ENCODE peak calls at places on chromosomes 16 and 17, in eight cellular contexts. Z is D341Med; H is NCI-H345; G is heart right ventricle; S is activated CD4-positive, alpha-beta T cell treated with anti-CD3 and anti-CD28 coated beads, Interleukin-2, amount 10 ng/mL, durations not matched to agents 7 days and 5 days; V is mammary epithelial cell; E is hippocampal formation; T is A549. N is an unnamed sample.

GRCh38 chr17:32111141-32111771 is 31.0 kb upstream of the RHOT1 start:
- DNase-seq in T (no peak), S (peak), V (no peak), E (no peak), Z (no peak), G (peak), H (peak), N (no peak)

GRCh38 chr17:52035336-52035915 is 123.1 kb downstream of the CA10 start:
- DNase-seq in Z (no peak), E (peak), H (no peak), V (no peak), T (no peak), S (no peak), G (no peak), N (no peak)

GRCh38 chr17:81551458-81552243 is 502 bp downstream of the FAAP100 start:
- DNase-seq in V (peak), Z (peak), T (no peak), G (peak), E (no peak), H (no peak), S (peak), N (no peak)

GRCh38 chr17:56994009-56994792 is 16.3 kb downstream of the SCPEP1 start:
- DNase-seq in S (no peak), G (no peak), Z (no peak), V (no peak), H (no peak), T (no peak), E (no peak), N (no peak)

GRCh38 chr17:65463242-65463641 is 98.2 kb downstream of the AXIN2 start:
- DNase-seq in H (no peak), S (no peak), E (no peak), G (peak), Z (no peak), T (no peak), V (peak), N (no peak)

GRCh38 chr17:45841883-45842525 is 2.7 kb upstream of the SPPL2C start:
- DNase-seq in T (no peak), S (no peak), E (no peak), H (peak), G (no peak), V (peak), Z (no peak), N (no peak)

GRCh38 chr17:37483311-37484039 is 6.2 kb upstream of the DUSP14 start:
- DNase-seq in H (no peak), Z (peak), S (no peak), E (no peak), T (no peak), V (no peak), G (no peak), N (peak)

GRCh38 chr17:48830840-48831548 is at the start of gene CALCOCO2:
- DNase-seq in T (peak), G (peak), V (peak), H (peak), E (peak), Z (peak), S (peak), N (peak)

GRCh38 chr16:3036726-3037315 is at the start of gene BICDL2:
- DNase-seq in G (no peak), T (no peak), V (no peak), Z (no peak), E (no peak), H (peak), S (no peak), N (no peak)

GRCh38 chr17:2928294-2928890 is 132.2 kb downstream of the RAP1GAP2 start:
- DNase-seq in Z (peak), S (no peak), H (no peak), V (no peak), G (no peak), E (no peak), T (no peak), N (no peak)

GRCh38 chr17:63492940-63493339 is 16.1 kb downstream of the ACE start:
- DNase-seq in H (no peak), S (no peak), E (no peak), V (no peak), Z (no peak), G (no peak), T (no peak), N (no peak)

GRCh38 chr17:45431531-45432404 is 902 bp downstream of the ARHGAP27 start:
- DNase-seq in S (peak), H (peak), G (peak), V (peak), T (peak), Z (peak), E (no peak), N (peak)

GRCh38 chr17:49069585-49070273 is 62.8 kb upstream of the B4GALNT2 start:
- DNase-seq in E (no peak), V (no peak), T (no peak), H (no peak), S (no peak), G (no peak), Z (no peak), N (no peak)

GRCh38 chr17:81514735-81515529 is 2.3 kb upstream of the ACTG1 start:
- DNase-seq in Z (peak), H (peak), G (peak), V (peak), T (peak), E (no peak), S (peak), N (peak)

GRCh38 chr16:85995591-85996461 is 96.9 kb downstream of the IRF8 start:
- DNase-seq in H (no peak), S (no peak), E (no peak), T (no peak), V (no peak), Z (no peak), G (no peak), N (no peak)

GRCh38 chr16:82748026-82748425 is 121.3 kb downstream of the CDH13 start:
- DNase-seq in H (no peak), V (peak), Z (no peak), T (no peak), S (no peak), G (peak), E (no peak), N (no peak)

GRCh38 chr17:50024808-50025207 is 29.8 kb upstream of the DLX3 start:
- DNase-seq in S (no peak), H (no peak), E (no peak), T (no peak), Z (no peak), G (no peak), V (no peak), N (no peak)

GRCh38 chr17:80738987-80739730 is 194.5 kb downstream of the RPTOR start:
- DNase-seq in V (no peak), E (no peak), H (no peak), G (no peak), S (peak), T (no peak), Z (peak), N (peak)

GRCh38 chr16:23615805-23616204 is 19.7 kb upstream of the NDUFAB1 start:
- DNase-seq in E (no peak), V (no peak), S (no peak), T (no peak), G (no peak), H (no peak), Z (no peak), N (no peak)

GRCh38 chr17:78127240-78127887 is 1.2 kb downstream of the TMC6 start:
- DNase-seq in Z (no peak), G (peak), S (peak), T (no peak), H (no peak), V (no peak), E (peak), N (peak)

GRCh38 chr17:46823657-46824056 is 5.2 kb upstream of the WNT3 start:
- DNase-seq in S (no peak), G (no peak), Z (no peak), H (no peak), V (no peak), T (no peak), E (no peak), N (no peak)

GRCh38 chr17:78137392-78138203 is 7.0 kb downstream of the TMC8 start:
- DNase-seq in V (no peak), E (no peak), H (no peak), T (no peak), Z (no peak), G (no peak), S (peak), N (peak)

GRCh38 chr17:17845046-17845775 is 8.4 kb upstream of the SREBF1 start:
- DNase-seq in S (no peak), V (no peak), E (no peak), Z (no peak), G (no peak), H (peak), T (no peak), N (no peak)

GRCh38 chr17:17315142-17315821 is 12.1 kb downstream of the NT5M start:
- DNase-seq in Z (no peak), V (no peak), H (peak), T (no peak), S (no peak), E (no peak), G (no peak), N (no peak)

GRCh38 chr17:15121426-15121825 is 143.7 kb downstream of the PMP22 start:
- DNase-seq in V (no peak), H (no peak), S (no peak), T (no peak), G (no peak), E (no peak), Z (no peak), N (no peak)

GRCh38 chr17:44878627-44879221 is 20.5 kb downstream of the EFTUD2 start:
- DNase-seq in E (peak), T (peak), S (peak), Z (peak), V (no peak), G (no peak), H (peak), N (peak)

GRCh38 chr17:74599023-74599399 is 6.9 kb upstream of the CD300LD start:
- DNase-seq in E (no peak), Z (no peak), S (no peak), H (no peak), G (no peak), T (no peak), V (no peak), N (no peak)

GRCh38 chr16:17229766-17230165 is 241.0 kb downstream of the XYLT1 start:
- DNase-seq in S (no peak), G (no peak), T (no peak), H (no peak), V (peak), Z (no peak), E (no peak), N (no peak)

GRCh38 chr17:3512512-3513171 is 36.8 kb downstream of the ASPA start:
- DNase-seq in G (peak), H (no peak), T (no peak), E (peak), S (no peak), V (no peak), Z (no peak), N (no peak)

GRCh38 chr16:58589311-58589890 is 40.2 kb downstream of the CNOT1 start:
- DNase-seq in V (no peak), T (no peak), Z (no peak), E (no peak), G (no peak), H (no peak), S (no peak), N (no peak)

GRCh38 chr17:68792042-68792685 is 163.0 kb downstream of the ABCA8 start:
- DNase-seq in Z (no peak), H (no peak), E (no peak), V (no peak), S (no peak), G (no peak), T (no peak), N (no peak)

GRCh38 chr16:30766206-30766921 is 4.2 kb downstream of the RNF40 start:
- DNase-seq in H (no peak), Z (no peak), S (no peak), V (no peak), G (no peak), T (no peak), E (no peak), N (no peak)

GRCh38 chr17:35002876-35003551 is 22.7 kb downstream of the LIG3 start:
- DNase-seq in T (no peak), G (peak), Z (no peak), V (peak), E (no peak), S (no peak), H (no peak), N (no peak)

N was measured in GM20000.